ENCODE peak calls at places on chromosomes 5 and 9, in four cellular contexts. One of them, this sample, is unnamed.
A peak's percentile ranks its signal among the peaks of the same experiment; 100 is the strongest.

GRCh38 chr9:75186767-75187380 is 98.6 kb downstream of the OSTF1 start:
- DNase-seq in NCI-H460: peak; percentile 17
- DNase-seq in right cardiac atrium: no peak
- DNase-seq in cardiac fibroblast: peak; percentile 41
- DNase-seq in this sample: peak; percentile 12

GRCh38 chr5:137604348-137605095 is 105.4 kb upstream of the SPOCK1 start:
- DNase-seq in NCI-H460: no peak
- DNase-seq in right cardiac atrium: no peak
- DNase-seq in cardiac fibroblast: no peak
- DNase-seq in this sample: no peak

GRCh38 chr9:136978073-136978864 is 965 bp downstream of the PTGDS start:
- DNase-seq in NCI-H460: peak; percentile 30
- DNase-seq in right cardiac atrium: peak; percentile 87
- DNase-seq in cardiac fibroblast: peak; percentile 76
- DNase-seq in this sample: peak; percentile 100

GRCh38 chr9:79555474-79555873 is 16.3 kb upstream of the TLE4 start:
- DNase-seq in NCI-H460: no peak
- DNase-seq in right cardiac atrium: no peak
- DNase-seq in cardiac fibroblast: no peak
- DNase-seq in this sample: no peak

GRCh38 chr5:31886206-31886605 is 247.3 kb downstream of the PDZD2 start:
- DNase-seq in NCI-H460: no peak
- DNase-seq in right cardiac atrium: no peak
- DNase-seq in cardiac fibroblast: no peak
- DNase-seq in this sample: no peak

GRCh38 chr9:20356392-20357206 is 265.7 kb downstream of the MLLT3 start:
- DNase-seq in NCI-H460: peak; percentile 58
- DNase-seq in right cardiac atrium: peak; percentile 56
- DNase-seq in cardiac fibroblast: peak; percentile 91
- DNase-seq in this sample: no peak

GRCh38 chr5:63439537-63439936 is 522.7 kb downstream of the HTR1A start:
- DNase-seq in NCI-H460: no peak
- DNase-seq in right cardiac atrium: no peak
- DNase-seq in cardiac fibroblast: no peak
- DNase-seq in this sample: no peak

GRCh38 chr5:176609724-176610429 is at the start of gene GPRIN1:
- DNase-seq in NCI-H460: peak; percentile 53
- DNase-seq in right cardiac atrium: peak; percentile 55
- DNase-seq in cardiac fibroblast: peak; percentile 56
- DNase-seq in this sample: peak; percentile 95

GRCh38 chr5:156411-157072 is 34.8 kb upstream of the LRRC14B start:
- DNase-seq in NCI-H460: no peak
- DNase-seq in right cardiac atrium: no peak
- DNase-seq in cardiac fibroblast: no peak
- DNase-seq in this sample: no peak

GRCh38 chr9:76658510-76659231 is 105.6 kb upstream of the PCA3 start:
- DNase-seq in NCI-H460: peak; percentile 30
- DNase-seq in right cardiac atrium: no peak
- DNase-seq in cardiac fibroblast: peak; percentile 87
- DNase-seq in this sample: peak; percentile 7

GRCh38 chr5:134554319-134555222 is 29.1 kb downstream of the JADE2 start:
- DNase-seq in NCI-H460: no peak
- DNase-seq in right cardiac atrium: peak; percentile 78
- DNase-seq in cardiac fibroblast: peak; percentile 95
- DNase-seq in this sample: no peak

GRCh38 chr9:122060481-122060880 is 32.6 kb downstream of the TTLL11 start:
- DNase-seq in NCI-H460: no peak
- DNase-seq in right cardiac atrium: no peak
- DNase-seq in cardiac fibroblast: no peak
- DNase-seq in this sample: no peak

GRCh38 chr5:34045996-34046395 is 3.0 kb upstream of the C1QTNF3 start:
- DNase-seq in NCI-H460: no peak
- DNase-seq in right cardiac atrium: no peak
- DNase-seq in cardiac fibroblast: no peak
- DNase-seq in this sample: no peak

GRCh38 chr9:116661037-116661954 is 25.8 kb upstream of the TRIM32 start:
- DNase-seq in NCI-H460: peak; percentile 65
- DNase-seq in right cardiac atrium: no peak
- DNase-seq in cardiac fibroblast: peak; percentile 91
- DNase-seq in this sample: peak; percentile 49

GRCh38 chr9:95793924-95794828 is 81.3 kb upstream of the ERCC6L2 start:
- DNase-seq in NCI-H460: no peak
- DNase-seq in right cardiac atrium: no peak
- DNase-seq in cardiac fibroblast: peak; percentile 93
- DNase-seq in this sample: no peak

GRCh38 chr5:109589983-109590382 is 99.7 kb upstream of the MAN2A1 start:
- DNase-seq in NCI-H460: no peak
- DNase-seq in right cardiac atrium: no peak
- DNase-seq in cardiac fibroblast: peak; percentile 4
- DNase-seq in this sample: no peak

GRCh38 chr5:168327019-168327421 is 35.6 kb downstream of the WWC1 start:
- DNase-seq in NCI-H460: no peak
- DNase-seq in right cardiac atrium: no peak
- DNase-seq in cardiac fibroblast: peak; percentile 19
- DNase-seq in this sample: no peak

GRCh38 chr5:27708579-27708978 is 670.2 kb upstream of the CDH9 start:
- DNase-seq in NCI-H460: no peak
- DNase-seq in right cardiac atrium: no peak
- DNase-seq in cardiac fibroblast: no peak
- DNase-seq in this sample: no peak

GRCh38 chr5:169781452-169782345 is 144.6 kb downstream of the DOCK2 start:
- DNase-seq in NCI-H460: no peak
- DNase-seq in right cardiac atrium: no peak
- DNase-seq in cardiac fibroblast: no peak
- DNase-seq in this sample: peak; percentile 36

GRCh38 chr5:179459771-179460170 is 90.6 kb upstream of the RUFY1 start:
- DNase-seq in NCI-H460: no peak
- DNase-seq in right cardiac atrium: no peak
- DNase-seq in cardiac fibroblast: no peak
- DNase-seq in this sample: no peak

GRCh38 chr5:76291305-76292077 is 111.6 kb upstream of the IQGAP2 start:
- DNase-seq in NCI-H460: no peak
- DNase-seq in right cardiac atrium: no peak
- DNase-seq in cardiac fibroblast: no peak
- DNase-seq in this sample: no peak

GRCh38 chr9:92429866-92430265 is 5.6 kb upstream of the OMD start:
- DNase-seq in NCI-H460: no peak
- DNase-seq in right cardiac atrium: no peak
- DNase-seq in cardiac fibroblast: no peak
- DNase-seq in this sample: no peak

GRCh38 chr5:153157156-153157555 is 333.3 kb upstream of the GRIA1 start:
- DNase-seq in NCI-H460: no peak
- DNase-seq in right cardiac atrium: no peak
- DNase-seq in cardiac fibroblast: no peak
- DNase-seq in this sample: no peak

GRCh38 chr5:146395233-146395632 is 51.9 kb upstream of the TCERG1 start:
- DNase-seq in NCI-H460: no peak
- DNase-seq in right cardiac atrium: no peak
- DNase-seq in cardiac fibroblast: no peak
- DNase-seq in this sample: no peak

GRCh38 chr9:75001719-75002421 is 26.2 kb downstream of the CARNMT1 start:
- DNase-seq in NCI-H460: peak; percentile 80
- DNase-seq in right cardiac atrium: no peak
- DNase-seq in cardiac fibroblast: peak; percentile 94
- DNase-seq in this sample: peak; percentile 28

GRCh38 chr9:110133608-110134214 is 74.2 kb downstream of the C9orf152 start:
- DNase-seq in NCI-H460: no peak
- DNase-seq in right cardiac atrium: no peak
- DNase-seq in cardiac fibroblast: peak; percentile 56
- DNase-seq in this sample: no peak

GRCh38 chr5:14173419-14174234 is 30.5 kb downstream of the TRIO start:
- DNase-seq in NCI-H460: no peak
- DNase-seq in right cardiac atrium: no peak
- DNase-seq in cardiac fibroblast: no peak
- DNase-seq in this sample: no peak

This sample was measured in K562.